ENCODE peak calls at places on chromosomes 16 and 17, in nine cellular contexts. Z, S, K, P, X, T, C, W and F are unnamed samples.

GRCh38 chr17:31388770-31389672 is 2.5 kb upstream of the RAB11FIP4 start:
- DNase-seq in Z (no peak), S (no peak), K (no peak), P (no peak), X (no peak), T (no peak), C (no peak), W (no peak), F (no peak)

GRCh38 chr16:46899443-46900143 is 15.4 kb downstream of the GPT2 start:
- DNase-seq in Z (no peak), S (no peak), K (no peak), P (no peak), X (no peak), T (no peak), C (peak), W (no peak), F (no peak)

GRCh38 chr17:75414488-75414887 is 9.0 kb upstream of the GRB2 start:
- DNase-seq in Z (no peak), S (no peak), K (no peak), P (no peak), X (no peak), T (no peak), C (no peak), W (no peak), F (no peak)

GRCh38 chr17:38511126-38512108 is 83.2 kb downstream of the ARHGAP23 start:
- DNase-seq in Z (no peak), S (peak), K (no peak), P (no peak), X (no peak), T (no peak), C (peak), W (no peak), F (no peak)

GRCh38 chr16:78503501-78504110 is 404.2 kb downstream of the WWOX start:
- DNase-seq in Z (peak), S (peak), K (no peak), P (peak), X (no peak), T (peak), C (peak), W (peak), F (peak)

GRCh38 chr16:74249281-74249680 is 47.3 kb upstream of the PSMD7 start:
- DNase-seq in Z (no peak), S (no peak), K (no peak), P (no peak), X (no peak), T (no peak), C (no peak), W (no peak), F (no peak)

GRCh38 chr17:77282524-77283515 is 142.1 kb downstream of the SEC14L1 start:
- DNase-seq in Z (peak), S (no peak), K (no peak), P (no peak), X (no peak), T (peak), C (peak), W (no peak), F (peak)

GRCh38 chr16:53094013-53094630 is 39.3 kb downstream of the CHD9 start:
- DNase-seq in Z (peak), S (peak), K (peak), P (no peak), X (no peak), T (peak), C (no peak), W (no peak), F (peak)

GRCh38 chr16:15610369-15610871 is 32.5 kb downstream of the MARF1 start:
- DNase-seq in Z (no peak), S (no peak), K (no peak), P (no peak), X (no peak), T (no peak), C (peak), W (no peak), F (no peak)

GRCh38 chr16:10957771-10958486 is 13.6 kb downstream of the CLEC16A start:
- DNase-seq in Z (no peak), S (no peak), K (no peak), P (no peak), X (no peak), T (no peak), C (peak), W (no peak), F (no peak)

GRCh38 chr17:13030459-13031305 is 12.9 kb upstream of the ELAC2 start:
- DNase-seq in Z (no peak), S (no peak), K (no peak), P (no peak), X (no peak), T (no peak), C (peak), W (no peak), F (peak)

GRCh38 chr17:43360376-43360738 is 38.4 kb upstream of the ARL4D start:
- DNase-seq in Z (peak), S (peak), K (no peak), P (no peak), X (peak), T (peak), C (peak), W (no peak), F (peak)

GRCh38 chr16:75251280-75252048 is at the start of gene BCAR1:
- DNase-seq in Z (peak), S (peak), K (peak), P (peak), X (peak), T (peak), C (peak), W (no peak), F (peak)

GRCh38 chr17:80223142-80223815 is 3.1 kb downstream of the SLC26A11 start:
- DNase-seq in Z (no peak), S (no peak), K (no peak), P (no peak), X (no peak), T (no peak), C (no peak), W (no peak), F (no peak)

GRCh38 chr16:3086596-3087242 is 12.4 kb downstream of the ZSCAN10 start:
- DNase-seq in Z (no peak), S (no peak), K (no peak), P (no peak), X (no peak), T (no peak), C (no peak), W (no peak), F (no peak)

GRCh38 chr17:57442401-57442823 is 186.1 kb downstream of the MSI2 start:
- DNase-seq in Z (no peak), S (no peak), K (no peak), P (no peak), X (no peak), T (no peak), C (peak), W (no peak), F (no peak)

GRCh38 chr17:71180801-71181385 is 939.9 kb upstream of the SOX9 start:
- DNase-seq in Z (peak), S (no peak), K (no peak), P (no peak), X (no peak), T (peak), C (peak), W (no peak), F (peak)

GRCh38 chr17:30716461-30717289 is 107.8 kb downstream of the CRLF3 start:
- DNase-seq in Z (no peak), S (peak), K (peak), P (no peak), X (no peak), T (peak), C (peak), W (no peak), F (no peak)

GRCh38 chr17:42436401-42436800 is 13.3 kb upstream of the CAVIN1 start:
- DNase-seq in Z (no peak), S (no peak), K (no peak), P (no peak), X (no peak), T (peak), C (peak), W (no peak), F (no peak)

GRCh38 chr16:54265558-54266213 is 20.9 kb downstream of the IRX3 start:
- DNase-seq in Z (no peak), S (no peak), K (no peak), P (no peak), X (no peak), T (no peak), C (no peak), W (no peak), F (no peak)

GRCh38 chr16:16877061-16877460 is 498.1 kb downstream of the NPIPA7 start:
- DNase-seq in Z (no peak), S (no peak), K (no peak), P (no peak), X (peak), T (no peak), C (no peak), W (no peak), F (no peak)

GRCh38 chr17:49515196-49515770 is 20.2 kb downstream of the NGFR start:
- DNase-seq in Z (peak), S (peak), K (peak), P (peak), X (no peak), T (peak), C (peak), W (peak), F (peak)

GRCh38 chr17:49497147-49498036 is 2.3 kb downstream of the NGFR start:
- DNase-seq in Z (peak), S (peak), K (no peak), P (peak), X (no peak), T (peak), C (peak), W (no peak), F (peak)

GRCh38 chr16:77793417-77793816 is 5.1 kb downstream of the VAT1L start:
- DNase-seq in Z (no peak), S (no peak), K (no peak), P (no peak), X (no peak), T (no peak), C (no peak), W (no peak), F (no peak)

GRCh38 chr16:81945665-81946064 is 65.6 kb downstream of the SDR42E1 start:
- DNase-seq in Z (no peak), S (no peak), K (no peak), P (no peak), X (no peak), T (no peak), C (peak), W (no peak), F (no peak)

GRCh38 chr16:66315210-66315825 is 51.2 kb upstream of the CDH5 start:
- DNase-seq in Z (peak), S (peak), K (peak), P (peak), X (no peak), T (peak), C (peak), W (peak), F (peak)

GRCh38 chr16:28163699-28164584 is 47.8 kb downstream of the XPO6 start:
- DNase-seq in Z (no peak), S (no peak), K (peak), P (no peak), X (no peak), T (no peak), C (peak), W (no peak), F (no peak)

GRCh38 chr16:68362952-68363846 is 52.4 kb downstream of the PRMT7 start:
- DNase-seq in Z (no peak), S (no peak), K (no peak), P (no peak), X (no peak), T (no peak), C (no peak), W (no peak), F (no peak)

GRCh38 chr16:68365167-68365817 is 54.5 kb downstream of the PRMT7 start:
- DNase-seq in Z (no peak), S (no peak), K (no peak), P (no peak), X (no peak), T (no peak), C (no peak), W (no peak), F (no peak)

GRCh38 chr16:68366062-68366461 is 55.2 kb downstream of the PRMT7 start:
- DNase-seq in Z (no peak), S (no peak), K (no peak), P (no peak), X (no peak), T (no peak), C (no peak), W (no peak), F (no peak)

GRCh38 chr16:68363847-68364600 is 53.2 kb downstream of the PRMT7 start:
- DNase-seq in Z (no peak), S (peak), K (no peak), P (no peak), X (no peak), T (no peak), C (peak), W (no peak), F (no peak)

DNA sequence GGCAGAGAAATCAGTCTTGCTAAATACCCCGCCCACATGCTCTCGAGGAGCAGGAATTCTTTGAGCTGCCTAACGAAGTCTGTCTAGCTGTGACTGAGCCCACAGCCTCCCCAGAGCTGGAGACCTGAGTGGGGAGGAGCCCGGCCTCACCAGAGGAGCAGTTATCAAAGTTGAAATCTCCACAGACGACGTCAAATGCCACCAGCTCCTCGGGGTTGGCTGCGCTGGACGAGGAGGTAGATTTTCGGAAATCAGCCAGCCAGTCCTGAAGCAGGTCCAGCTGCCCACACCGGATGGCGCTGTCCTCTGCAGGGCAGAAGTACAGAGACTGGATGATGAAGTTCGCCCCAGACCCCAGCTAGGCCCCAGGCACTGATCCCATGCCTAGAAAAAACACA is 53.8 kb downstream of the PRMT7 start:
- DNase-seq in Z (no peak), S (no peak), K (no peak), P (no peak), X (no peak), T (no peak), C (peak), W (no peak), F (no peak)
- TF ChIP-seq CTCF in Z (no peak), S (peak), K (no peak), P (no peak), X (no peak), T (no peak), C (peak), W (peak), F (no peak)

DNA sequence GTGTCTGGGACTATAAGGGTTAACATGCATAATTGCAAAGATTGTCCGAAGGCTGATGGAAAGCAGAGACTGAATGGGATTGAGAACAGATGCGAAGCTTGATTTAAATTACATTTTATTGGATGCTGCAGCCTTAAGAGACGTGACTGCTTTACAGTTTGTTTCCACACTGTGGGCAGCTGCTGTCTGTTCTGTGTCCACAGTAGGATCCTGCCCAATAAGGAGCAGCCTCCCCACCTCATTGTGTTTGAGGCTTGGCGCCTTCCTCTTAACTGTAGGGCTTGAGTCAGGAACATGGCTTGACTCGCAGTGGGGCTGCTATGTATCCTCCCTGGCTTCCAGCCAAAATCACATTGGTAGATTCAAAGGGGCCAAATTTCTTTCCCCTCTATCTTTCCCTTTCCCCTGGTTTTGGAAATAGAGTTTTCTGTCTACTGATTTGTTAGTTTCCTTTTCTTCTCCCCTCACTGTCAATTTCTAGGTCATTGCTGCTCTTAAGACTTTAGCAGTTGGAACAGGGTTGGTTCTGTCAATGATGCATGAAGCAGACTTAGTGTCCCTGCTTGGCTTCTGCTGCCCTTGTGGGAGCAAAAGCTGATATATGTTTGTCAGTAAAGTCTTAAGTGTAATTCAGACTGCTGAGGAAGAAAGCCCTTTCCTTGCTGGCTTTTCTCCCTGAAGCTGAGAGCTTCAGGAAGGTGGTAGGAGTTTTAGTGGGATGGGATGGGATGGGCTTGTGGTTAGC is 5.1 kb upstream of the RARA start:
- DNase-seq in Z (no peak), S (no peak), K (no peak), P (no peak), X (no peak), T (peak), C (peak), W (no peak), F (no peak)
- TF ChIP-seq POLR2A in Z (no peak), S (no peak), K (no peak), P (no peak), X (no peak), T (no peak), C (no peak), W (no peak), F (no peak)

DNA sequence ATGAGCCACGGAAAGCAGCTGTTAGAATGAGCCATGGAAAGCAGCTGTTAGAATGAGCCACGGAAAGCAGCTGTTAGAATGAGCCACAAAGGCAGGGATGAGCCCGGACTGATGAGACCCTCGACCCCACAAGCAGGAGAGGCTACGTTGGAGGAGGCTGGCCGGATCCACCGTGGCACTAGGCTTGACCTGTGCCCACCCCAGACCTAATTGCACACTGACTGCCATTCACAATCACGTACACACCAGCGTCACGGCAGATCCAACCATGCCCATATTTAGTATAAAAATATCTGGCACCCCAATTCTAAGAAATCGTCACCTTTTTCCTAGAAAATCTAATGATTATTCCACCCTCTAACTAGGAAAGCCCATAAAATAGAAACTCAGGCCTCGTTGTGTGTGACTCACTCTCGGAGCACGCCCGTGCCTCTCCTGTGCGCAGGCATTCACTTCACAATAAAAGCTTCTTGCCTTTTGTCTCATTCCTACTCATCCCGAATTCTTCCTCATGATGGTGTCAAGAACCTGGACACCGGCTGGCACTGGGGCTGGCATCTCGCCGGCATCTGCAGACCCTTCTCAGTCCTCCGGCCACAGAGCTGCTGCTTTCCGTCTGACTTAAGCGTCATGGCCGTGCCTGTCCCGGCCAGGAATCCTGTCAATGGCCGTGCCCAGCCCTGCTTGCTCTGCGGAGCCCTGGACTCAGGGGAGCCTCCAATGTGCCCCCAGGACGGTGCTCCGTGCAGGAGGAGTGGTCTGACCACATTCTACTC is 5.5 kb upstream of the SECTM1 start:
- DNase-seq in Z (peak), S (peak), K (peak), P (no peak), X (no peak), T (peak), C (peak), W (peak), F (peak)
- H3K4me3 ChIP-seq in Z (peak), S (no peak), K (no peak), P (peak), X (peak), T (peak), C (no peak), W (peak), F (no peak)

GRCh38 chr16:68643847-68644246 is 1.3 kb upstream of the CDH3 start:
- DNase-seq in Z (no peak), S (no peak), K (no peak), P (no peak), X (no peak), T (no peak), C (no peak), W (no peak), F (no peak)

GRCh38 chr16:68643227-68643626 is 1.9 kb upstream of the CDH3 start:
- DNase-seq in Z (no peak), S (no peak), K (peak), P (no peak), X (no peak), T (no peak), C (no peak), W (no peak), F (no peak)

GRCh38 chr16:68644303-68644702 is 807 bp upstream of the CDH3 start:
- DNase-seq in Z (no peak), S (no peak), K (no peak), P (no peak), X (no peak), T (no peak), C (no peak), W (no peak), F (no peak)

GRCh38 chr16:68645494-68646388 is 631 bp downstream of the CDH3 start:
- DNase-seq in Z (peak), S (no peak), K (no peak), P (no peak), X (no peak), T (no peak), C (no peak), W (no peak), F (peak)

GRCh38 chr16:68644715-68645493 is at the start of gene CDH3:
- DNase-seq in Z (peak), S (peak), K (no peak), P (no peak), X (no peak), T (no peak), C (no peak), W (peak), F (peak)
- TF ChIP-seq CTCF in Z (no peak), S (no peak), K (no peak), P (no peak), X (no peak), T (no peak), C (no peak), W (no peak), F (no peak)

DNA sequence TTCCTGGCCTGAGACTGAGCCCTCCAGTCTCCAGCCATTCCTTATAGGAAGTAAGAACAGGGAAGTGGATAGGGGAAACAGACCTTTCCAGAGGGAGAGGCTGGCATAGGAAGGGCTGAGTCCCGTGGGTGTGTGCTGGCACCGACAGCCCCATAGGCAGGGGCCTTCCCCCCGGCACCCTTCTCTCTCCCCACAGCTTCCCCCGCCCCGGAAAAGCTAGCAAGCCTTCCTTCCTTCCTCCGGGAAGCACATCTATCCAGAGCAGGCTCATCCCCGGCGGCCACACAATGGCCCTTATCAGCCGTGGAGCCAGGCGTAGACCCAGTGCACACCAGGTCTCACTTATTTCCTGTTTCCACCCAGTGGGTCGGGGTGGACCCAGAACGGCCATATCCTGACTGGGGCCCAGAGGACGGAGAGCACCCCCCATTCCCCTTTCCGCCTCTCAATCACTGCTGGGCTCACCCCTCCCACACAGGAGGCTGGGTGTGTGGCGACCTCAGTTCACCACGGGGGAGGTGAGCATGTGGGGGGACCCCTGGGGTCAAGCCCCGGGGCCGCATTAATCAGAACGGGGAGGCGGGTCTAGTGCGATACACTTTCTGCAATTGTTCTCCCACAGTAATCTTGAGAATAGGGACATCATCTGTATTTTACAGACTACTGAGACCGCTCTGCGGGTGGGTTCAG is 950 bp upstream of the MYO1C start:
- DNase-seq in Z (no peak), S (peak), K (no peak), P (no peak), X (no peak), T (peak), C (no peak), W (no peak), F (no peak)
- TF ChIP-seq POLR2A in Z (no peak), S (no peak), K (no peak), P (no peak), X (no peak), T (no peak), C (no peak), W (no peak), F (no peak)